ENCODE peak calls at places on chromosomes 7 and 10, in five cellular contexts. E is GM06990, F is MCF 10A, Z is ovary, O is prostate gland. Y is an unnamed sample.

GRCh38 chr10:29150010-29150409 is 138.9 kb upstream of the LYZL1 start:
- DNase-seq in E (no peak), F (peak; percentile 23), Z (no peak), O (no peak), Y (no peak)

GRCh38 chr7:32905175-32905662 is 13.7 kb upstream of the KBTBD2 start:
- DNase-seq in E (no peak), F (peak; percentile 26), Z (peak; percentile 32), O (no peak), Y (no peak)

GRCh38 chr7:20778063-20778721 is 8.5 kb downstream of the SP8 start:
- DNase-seq in E (peak; percentile 25), F (peak; percentile 21), Z (no peak), O (peak; percentile 63), Y (no peak)

GRCh38 chr7:80819503-80819902 is 99.3 kb downstream of the SEMA3C start:
- DNase-seq in E (no peak), F (no peak), Z (no peak), O (no peak), Y (no peak)

GRCh38 chr10:182441-183201 is 47.4 kb downstream of the ZMYND11 start:
- DNase-seq in E (peak; percentile 24), F (no peak), Z (no peak), O (no peak), Y (no peak)

GRCh38 chr10:15661574-15661973 is 58.1 kb downstream of the ITGA8 start:
- DNase-seq in E (no peak), F (no peak), Z (no peak), O (no peak), Y (no peak)

GRCh38 chr10:42783181-42783549 is 570 bp downstream of the BMS1 start:
- DNase-seq in E (no peak), F (peak; percentile 29), Z (no peak), O (peak; percentile 22), Y (no peak)

GRCh38 chr7:118803-119376 is 73.5 kb upstream of the FAM20C start:
- DNase-seq in E (no peak), F (no peak), Z (peak; percentile 9), O (no peak), Y (no peak)

GRCh38 chr7:84688671-84689070 is 494.1 kb upstream of the SEMA3A start:
- DNase-seq in E (no peak), F (peak; percentile 37), Z (no peak), O (no peak), Y (no peak)

GRCh38 chr10:21336476-21337170 is 188.9 kb downstream of the SKIDA1 start:
- DNase-seq in E (no peak), F (peak; percentile 97), Z (peak; percentile 77), O (peak; percentile 46), Y (no peak)

GRCh38 chr7:34066968-34067367 is 161.6 kb downstream of the BMPER start:
- DNase-seq in E (no peak), F (peak; percentile 43), Z (no peak), O (no peak), Y (no peak)

GRCh38 chr7:155593455-155594162 is 47.2 kb upstream of the CNPY1 start:
- DNase-seq in E (no peak), F (peak; percentile 72), Z (no peak), O (no peak), Y (no peak)

GRCh38 chr7:119720541-119720940 is 552.4 kb upstream of the KCND2 start:
- DNase-seq in E (no peak), F (peak; percentile 38), Z (no peak), O (no peak), Y (no peak)

GRCh38 chr10:33506391-33506790 is 171.9 kb upstream of the NRP1 start:
- DNase-seq in E (no peak), F (no peak), Z (no peak), O (no peak), Y (no peak)

GRCh38 chr7:87482115-87482514 is 6.6 kb upstream of the ABCB4 start:
- DNase-seq in E (no peak), F (no peak), Z (no peak), O (no peak), Y (no peak)

DNA sequence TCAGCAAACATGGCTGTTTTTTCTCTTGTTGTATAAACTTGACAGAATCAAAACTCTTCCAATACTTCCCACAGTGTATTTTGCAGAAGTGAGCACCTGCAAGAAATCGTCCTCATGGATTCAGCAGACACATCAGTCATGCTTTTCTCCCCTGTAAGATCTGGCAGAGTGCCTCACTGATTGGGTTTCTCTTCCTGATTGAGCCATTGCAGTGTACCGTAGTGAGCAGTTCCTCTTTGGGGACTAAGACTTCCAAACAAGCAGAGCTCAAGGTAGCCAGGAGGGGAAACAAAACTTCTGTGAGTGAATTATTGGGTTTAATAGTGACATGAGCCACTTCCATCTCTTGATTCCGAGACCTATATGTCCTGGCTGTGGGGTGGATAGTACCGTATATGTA is 2.3 kb upstream of the CCDC3 start:
- DNase-seq in E (no peak), F (no peak), Z (no peak), O (no peak), Y (no peak)
- TF ChIP-seq CTCF in E (no peak), F (no peak), Z (no peak), O (no peak), Y (no peak)

GRCh38 chr10:52818019-52818418 is 45.4 kb upstream of the MBL2 start:
- DNase-seq in E (peak; percentile 48), F (peak; percentile 80), Z (no peak), O (no peak), Y (no peak)
- TF ChIP-seq CTCF in E (peak; percentile 70), F (peak; percentile 44), Z (no peak), O (peak; percentile 48), Y (no peak)

GRCh38 chr10:62843591-62843990 is 27.4 kb upstream of the EGR2 start:
- DNase-seq in E (no peak), F (no peak), Z (no peak), O (no peak), Y (no peak)
- TF ChIP-seq CTCF in E (no peak), F (no peak), Z (no peak), O (no peak), Y (no peak)

GRCh38 chr10:78605800-78606350 is 462.9 kb upstream of the ZMIZ1 start:
- DNase-seq in E (no peak), F (peak; percentile 69), Z (no peak), O (no peak), Y (no peak)
- TF ChIP-seq CTCF in E (no peak), F (peak; percentile 22), Z (no peak), O (no peak), Y (no peak)

GRCh38 chr10:46035923-46036849 is 5.8 kb upstream of the NCOA4 start:
- DNase-seq in E (no peak), F (peak; percentile 63), Z (peak; percentile 20), O (no peak), Y (no peak)
- TF ChIP-seq CTCF in E (no peak), F (no peak), Z (no peak), O (no peak), Y (no peak)

GRCh38 chr7:116340201-116340847 is 130.0 kb downstream of the TES start:
- DNase-seq in E (no peak), F (peak; percentile 21), Z (no peak), O (no peak), Y (no peak)
- TF ChIP-seq CTCF in E (no peak), F (no peak), Z (no peak), O (no peak), Y (no peak)

GRCh38 chr7:128387216-128387615 is 22.6 kb downstream of the IMPDH1 start:
- DNase-seq in E (no peak), F (no peak), Z (no peak), O (no peak), Y (no peak)

GRCh38 chr7:128390871-128391565 is 18.8 kb downstream of the IMPDH1 start:
- DNase-seq in E (no peak), F (no peak), Z (no peak), O (no peak), Y (no peak)

GRCh38 chr7:128389815-128390329 is 19.9 kb downstream of the IMPDH1 start:
- DNase-seq in E (no peak), F (no peak), Z (no peak), O (no peak), Y (no peak)

GRCh38 chr7:128387663-128388485 is 21.9 kb downstream of the IMPDH1 start:
- DNase-seq in E (no peak), F (peak; percentile 78), Z (peak; percentile 87), O (peak; percentile 44), Y (peak; percentile 55)

DNA sequence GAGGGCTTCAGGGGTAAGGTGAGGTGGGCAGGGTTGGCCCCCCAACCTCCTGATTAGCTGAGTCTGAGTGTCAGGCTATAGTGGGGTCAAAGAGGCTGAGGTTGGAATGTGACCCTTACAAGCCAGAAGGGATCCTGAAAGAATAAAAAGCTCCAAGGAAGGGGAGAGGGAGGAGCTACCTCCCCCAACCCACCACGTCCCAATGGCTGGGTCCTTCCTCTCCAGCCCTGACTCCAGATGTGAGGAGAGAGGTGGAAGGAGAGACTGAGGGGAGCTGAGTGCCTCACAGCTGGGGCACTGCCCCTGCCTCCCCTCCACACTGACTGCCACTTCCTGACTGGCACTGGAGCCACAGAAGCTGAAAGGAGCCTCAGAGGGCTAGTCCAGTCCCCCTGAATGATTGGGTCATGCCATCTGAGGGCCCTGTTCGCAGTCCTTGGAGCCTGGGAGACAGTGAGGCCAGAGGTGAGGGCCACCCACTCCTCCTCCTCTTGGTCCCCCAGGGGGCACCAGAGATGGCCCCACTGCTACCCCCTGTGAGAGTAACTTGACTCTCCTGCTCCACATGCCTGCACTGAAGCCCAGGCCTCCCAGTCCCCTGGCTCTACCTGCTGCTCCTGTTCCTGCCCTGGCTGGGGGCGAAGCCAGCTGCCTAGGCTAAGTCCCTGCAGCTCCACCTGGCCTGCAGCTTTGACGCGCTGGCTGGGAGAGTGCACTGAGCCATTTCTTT is 20.5 kb downstream of the IMPDH1 start:
- DNase-seq in E (no peak), F (no peak), Z (no peak), O (no peak), Y (no peak)
- TF ChIP-seq CTCF in E (peak; percentile 5), F (no peak), Z (no peak), O (no peak), Y (no peak)

GRCh38 chr7:1545417-1546246 is 10.4 kb downstream of the TMEM184A start:
- DNase-seq in E (no peak), F (no peak), Z (no peak), O (no peak), Y (no peak)
- TF ChIP-seq CTCF in E (no peak), F (peak; percentile 9), Z (no peak), O (no peak), Y (no peak)

GRCh38 chr10:85177767-85178166 is 849.4 kb downstream of the CCSER2 start:
- DNase-seq in E (no peak), F (no peak), Z (no peak), O (no peak), Y (no peak)

GRCh38 chr10:85170026-85170425 is 841.6 kb downstream of the CCSER2 start:
- DNase-seq in E (no peak), F (no peak), Z (no peak), O (no peak), Y (no peak)

DNA sequence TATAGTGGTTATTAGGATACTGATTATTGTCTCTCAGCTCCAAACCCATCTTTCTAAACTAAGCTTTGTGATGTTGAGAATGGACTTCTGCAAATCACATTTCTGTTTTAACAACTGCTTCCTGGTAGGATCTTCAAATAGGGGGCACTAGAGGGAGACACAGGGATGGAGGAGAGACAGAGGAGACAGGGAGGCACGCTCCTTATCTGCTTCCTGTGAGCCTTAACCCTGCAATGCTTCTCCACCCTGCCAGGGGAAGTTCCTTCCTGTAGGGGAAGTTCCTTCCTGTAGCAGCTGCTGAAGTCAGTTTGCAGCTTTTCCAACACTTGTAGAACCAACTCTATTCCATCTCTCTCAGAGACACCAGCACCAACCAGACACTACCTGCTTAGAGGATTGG is 847.2 kb downstream of the CCSER2 start:
- DNase-seq in E (no peak), F (no peak), Z (no peak), O (no peak), Y (no peak)
- TF ChIP-seq CTCF in E (no peak), F (no peak), Z (no peak), O (no peak), Y (no peak)

Y was measured in activated B cell treated with CpG ODN at 0.5 μM for 24 hours.